ENCODE peak calls at places on chromosomes 2 and 18, in five cellular contexts. B, Y, Q, L and F are unnamed samples.

GRCh38 chr2:195307751-195308150 is 349.3 kb upstream of the SLC39A10 start:
- DNase-seq in B (no peak), Y (peak), Q (no peak), L (no peak), F (no peak)

GRCh38 chr18:50022985-50023384 is 172.0 kb downstream of the MYO5B start:
- DNase-seq in Y (no peak), Q (no peak), L (no peak), B (no peak), F (no peak)

GRCh38 chr2:26456701-26457224 is 21.2 kb downstream of the OTOF start:
- DNase-seq in L (no peak), B (no peak), Q (no peak), Y (peak), F (no peak)

GRCh38 chr2:103159018-103159417 is 397.2 kb downstream of the TMEM182 start:
- DNase-seq in B (peak), L (no peak), Q (no peak), Y (peak), F (no peak)

GRCh38 chr18:29154758-29155725 is 978.1 kb upstream of the CDH2 start:
- DNase-seq in Y (no peak), B (no peak), Q (no peak), L (no peak), F (no peak)

GRCh38 chr2:16046649-16047048 is 106.3 kb downstream of the MYCN start:
- DNase-seq in B (no peak), Y (no peak), Q (no peak), L (no peak), F (no peak)

GRCh38 chr2:166700079-166700478 is 188.2 kb upstream of the XIRP2 start:
- DNase-seq in Q (no peak), L (no peak), B (no peak), Y (no peak), F (no peak)

GRCh38 chr2:156322681-156323211 is 9.8 kb downstream of the NR4A2 start:
- DNase-seq in Y (peak), L (no peak), B (peak), Q (peak), F (no peak)

GRCh38 chr18:8963876-8964275 is 138.6 kb upstream of the NDUFV2 start:
- DNase-seq in B (no peak), L (no peak), Q (no peak), Y (no peak), F (no peak)

GRCh38 chr2:142220901-142221300 is 90.1 kb upstream of the LRP1B start:
- DNase-seq in Y (no peak), B (peak), L (no peak), Q (no peak), F (no peak)

GRCh38 chr2:20635698-20636584 is 15.0 kb downstream of the HS1BP3 start:
- DNase-seq in Y (peak), Q (peak), L (no peak), B (peak), F (peak)

GRCh38 chr2:229610871-229611270 is 103.5 kb downstream of the DNER start:
- DNase-seq in B (no peak), Y (no peak), L (no peak), Q (no peak), F (no peak)

GRCh38 chr2:66032376-66032775 is 402.5 kb upstream of the MEIS1 start:
- DNase-seq in L (no peak), Y (no peak), Q (no peak), B (no peak), F (no peak)

GRCh38 chr2:226891780-226892590 is 56.1 kb downstream of the RHBDD1 start:
- DNase-seq in Y (no peak), L (no peak), Q (no peak), B (no peak), F (no peak)

GRCh38 chr2:168336786-168337388 is 89.5 kb upstream of the STK39 start:
- DNase-seq in Q (peak), B (peak), L (no peak), Y (peak), F (no peak)

GRCh38 chr18:48024009-48024512 is 93.6 kb upstream of the SMAD2 start:
- DNase-seq in L (no peak), Y (no peak), B (no peak), Q (no peak), F (no peak)

GRCh38 chr2:230684222-230685164 is 28.1 kb upstream of the CAB39 start:
- DNase-seq in L (no peak), B (no peak), Y (no peak), Q (no peak), F (no peak)

GRCh38 chr18:27750014-27750413 is 426.9 kb downstream of the CDH2 start:
- DNase-seq in L (no peak), Y (peak), B (peak), Q (peak), F (no peak)

GRCh38 chr18:31070206-31070605 is 27.7 kb upstream of the DSC3 start:
- DNase-seq in Q (no peak), Y (no peak), B (no peak), L (no peak), F (no peak)

GRCh38 chr18:47260924-47261701 is 9.7 kb upstream of the SKOR2 start:
- DNase-seq in Q (no peak), L (no peak), Y (peak), B (no peak), F (no peak)

GRCh38 chr2:213065583-213066444 is 85.6 kb downstream of the IKZF2 start:
- DNase-seq in Q (no peak), B (peak), L (no peak), Y (peak), F (no peak)

GRCh38 chr2:191401287-191401686 is 156.1 kb downstream of the MYO1B start:
- DNase-seq in B (peak), Y (no peak), L (no peak), Q (no peak), F (no peak)

GRCh38 chr2:176852667-176853066 is 359.9 kb upstream of the HNRNPA3 start:
- DNase-seq in B (no peak), Q (no peak), L (no peak), Y (peak), F (no peak)

GRCh38 chr2:14633451-14634211 is 1.1 kb downstream of the LRATD1 start:
- DNase-seq in Q (peak), L (no peak), B (peak), Y (peak), F (no peak)

GRCh38 chr2:177906041-177906718 is 166.4 kb downstream of the PDE11A start:
- DNase-seq in Q (peak), B (peak), L (no peak), Y (peak), F (peak)

GRCh38 chr2:27890146-27891062 is at the start of the genes BABAM2 and RBKS:
- DNase-seq in L (peak), Q (peak), B (peak), Y (peak), F (peak)

GRCh38 chr2:207928079-207928478 is 97.2 kb downstream of the PLEKHM3 start:
- DNase-seq in L (no peak), B (no peak), Y (no peak), Q (no peak), F (no peak)

DNA sequence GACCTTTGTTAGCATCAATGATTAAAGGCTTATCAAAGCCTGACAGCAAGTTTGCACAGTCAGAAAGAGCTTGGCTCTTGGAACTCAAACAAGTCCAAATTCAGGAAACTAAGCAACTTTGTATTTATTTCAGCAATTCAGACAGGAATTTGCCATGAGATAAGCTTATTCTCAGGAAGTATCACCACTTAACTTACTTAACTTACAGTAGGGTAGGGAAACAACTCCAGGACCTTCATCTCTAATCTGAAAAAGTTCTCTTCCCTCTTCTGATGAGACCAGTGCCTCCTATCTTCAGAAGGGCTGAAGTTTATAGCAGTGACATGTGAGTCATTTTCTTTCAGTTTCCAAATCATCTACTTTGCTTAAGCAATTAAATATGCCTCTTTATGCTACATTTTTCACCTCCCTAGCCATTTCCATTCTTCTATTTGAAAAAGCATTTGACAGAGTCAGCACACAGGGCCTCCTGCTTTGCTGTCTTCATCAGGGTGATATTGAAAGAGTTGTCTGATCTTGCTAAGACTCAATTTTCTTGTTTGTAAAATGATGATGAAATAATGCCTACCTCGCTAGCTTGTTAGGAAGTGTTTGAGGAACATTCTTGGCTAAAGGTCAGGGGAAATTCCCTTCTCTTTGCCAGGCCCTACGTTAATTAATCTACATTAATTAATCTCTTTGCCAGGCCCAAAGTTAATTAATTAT is 389.4 kb downstream of the RND3 start:
- DNase-seq in Q (peak), Y (no peak), B (no peak), L (no peak), F (no peak)
- TF ChIP-seq CTCF in Q (no peak), Y (peak), B (peak), L (peak), F (peak)

GRCh38 chr18:35267161-35267651 is 22.8 kb downstream of the ZSCAN30 start:
- DNase-seq in Q (no peak), B (no peak), L (peak), Y (no peak), F (no peak)
- TF ChIP-seq CTCF in Q (no peak), B (no peak), L (no peak), Y (no peak), F (no peak)

DNA sequence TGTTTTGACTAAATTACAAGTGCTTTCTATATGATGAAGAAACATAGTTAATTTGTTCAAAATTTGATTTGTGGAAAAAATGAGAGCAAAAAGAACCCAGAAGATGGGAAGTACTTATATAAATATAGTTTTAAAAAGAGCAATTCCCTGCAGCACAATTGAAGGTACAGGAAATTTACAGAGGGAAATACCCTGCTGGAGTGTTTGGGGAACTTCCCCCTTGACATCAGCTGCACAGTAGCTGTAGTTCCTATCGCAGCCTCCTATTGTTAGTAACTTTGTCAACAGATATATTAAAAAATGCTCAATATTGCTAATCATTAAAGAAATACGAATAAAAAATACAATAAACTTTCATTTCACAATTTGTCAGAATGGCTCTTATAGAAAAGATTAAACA is 1118.8 kb upstream of the ZEB2 start:
- DNase-seq in Q (peak), Y (no peak), B (no peak), L (no peak), F (no peak)
- TF ChIP-seq CTCF in Q (no peak), Y (peak), B (no peak), L (peak), F (no peak)

GRCh38 chr18:25334588-25334987 is 17.4 kb downstream of the ZNF521 start:
- DNase-seq in B (no peak), L (no peak), Y (no peak), Q (no peak), F (no peak)
- TF ChIP-seq CTCF in B (peak), L (no peak), Y (peak), Q (no peak), F (no peak)

GRCh38 chr2:174573621-174574081 is 24.0 kb downstream of the WIPF1 start:
- DNase-seq in L (no peak), Y (no peak), Q (no peak), B (no peak), F (no peak)
- TF ChIP-seq CTCF in L (peak), Y (peak), Q (no peak), B (no peak), F (no peak)

GRCh38 chr2:181456660-181457120 is 496 bp upstream of the ITGA4 start:
- DNase-seq in B (peak), Y (peak), L (peak), Q (peak), F (peak)
- TF ChIP-seq CTCF in B (no peak), Y (no peak), L (no peak), Q (no peak), F (no peak)

DNA sequence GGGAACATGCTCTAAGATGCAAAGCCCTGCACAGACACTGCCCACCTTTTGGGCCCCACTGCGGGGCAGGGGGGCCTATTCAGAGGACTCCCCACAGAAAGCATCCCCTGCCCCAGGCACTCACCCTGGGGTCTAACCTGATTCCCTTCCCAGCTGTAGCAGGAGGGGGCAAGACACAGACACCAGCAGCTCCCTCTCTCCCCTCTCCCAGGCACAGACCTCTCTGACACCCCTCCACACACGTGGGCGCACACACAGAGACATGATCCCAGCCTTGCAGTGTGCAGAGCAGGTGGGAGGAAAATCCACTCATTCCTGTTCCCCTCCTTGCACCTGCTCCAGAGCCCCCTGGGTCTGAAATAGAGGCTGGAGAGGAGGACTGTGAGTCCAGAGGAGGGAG is 10.7 kb downstream of the TNS1 start:
- DNase-seq in Q (no peak), Y (no peak), B (no peak), L (no peak), F (no peak)
- TF ChIP-seq CTCF in Q (no peak), Y (no peak), B (no peak), L (no peak), F (no peak)

GRCh38 chr2:225670111-225670974 is 270.8 kb downstream of the NYAP2 start:
- DNase-seq in B (peak), L (no peak), Y (no peak), Q (no peak), F (no peak)
- TF ChIP-seq CTCF in B (peak), L (peak), Y (peak), Q (no peak), F (peak)

DNA sequence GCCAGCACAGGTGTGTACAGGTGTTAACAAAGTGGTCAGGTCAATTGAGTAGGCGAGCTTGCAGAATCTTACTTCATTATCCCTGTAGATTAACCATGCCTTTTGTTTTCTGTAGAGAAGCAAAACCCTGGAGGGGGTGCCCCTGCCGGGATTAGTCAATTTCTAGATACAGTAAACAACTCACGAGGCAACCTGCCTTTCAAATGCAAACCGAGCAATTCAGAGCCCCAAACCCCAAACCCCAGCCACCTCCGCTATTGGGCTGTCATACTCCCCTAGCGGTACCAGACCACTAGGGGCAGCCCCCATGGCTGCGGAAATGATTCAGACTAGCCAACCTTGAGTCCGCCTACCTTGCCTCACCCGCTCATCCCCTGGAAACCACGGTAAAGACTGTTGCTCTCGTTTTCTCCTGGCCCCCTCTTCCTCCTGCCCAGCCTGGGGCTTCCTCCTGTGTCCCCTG is 61.4 kb upstream of the KIF5C start:
- DNase-seq in L (no peak), B (no peak), Y (peak), Q (peak), F (no peak)
- TF ChIP-seq CTCF in L (no peak), B (no peak), Y (peak), Q (peak), F (no peak)

DNA sequence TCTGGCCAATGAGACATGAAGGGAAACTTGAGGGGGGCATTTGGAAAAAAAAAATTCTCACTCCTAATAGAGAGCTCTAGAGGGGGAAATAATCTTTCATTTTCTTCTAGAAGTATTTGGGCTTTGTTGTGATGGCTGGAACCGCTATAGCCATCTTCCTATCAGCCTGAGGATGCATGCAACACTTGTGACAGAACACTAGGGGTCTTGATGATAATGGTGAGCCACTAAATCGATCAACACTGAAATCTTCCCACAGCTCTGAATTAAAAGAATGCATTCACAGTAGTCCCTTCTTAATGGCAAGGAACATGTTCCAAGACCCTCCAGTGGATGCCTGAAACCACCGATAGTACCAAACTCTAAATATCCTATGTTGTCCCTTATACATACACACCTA is 325.3 kb downstream of the LNPK start:
- DNase-seq in Y (no peak), Q (no peak), L (no peak), B (no peak), F (no peak)
- TF ChIP-seq CTCF in Y (peak), Q (no peak), L (no peak), B (no peak), F (no peak)